ENCODE peak calls at places on chromosomes 6 and 20, in nine cellular contexts. U, A, B, W, I, S, G, T and L are unnamed samples.

GRCh38 chr6:150590448-150590847 is 9.2 kb upstream of the PLEKHG1 start:
- DNase-seq in U (no peak), A (no peak), B (no peak), W (no peak), I (no peak), S (no peak), G (no peak), T (no peak), L (peak)

GRCh38 chr6:12010635-12011275 is 1.4 kb upstream of the HIVEP1 start:
- DNase-seq in U (peak), A (peak), B (no peak), W (no peak), I (no peak), S (peak), G (peak), T (peak), L (peak)

GRCh38 chr20:45318386-45318939 is 10.4 kb upstream of the MATN4 start:
- DNase-seq in U (no peak), A (no peak), B (no peak), W (no peak), I (no peak), S (no peak), G (no peak), T (peak), L (no peak)

GRCh38 chr20:5767493-5768098 is 17.4 kb downstream of the SHLD1 start:
- DNase-seq in U (no peak), A (no peak), B (no peak), W (no peak), I (no peak), S (no peak), G (no peak), T (no peak), L (no peak)

GRCh38 chr6:100948381-100949133 is 67.4 kb upstream of the ASCC3 start:
- DNase-seq in U (no peak), A (no peak), B (peak), W (no peak), I (no peak), S (no peak), G (no peak), T (no peak), L (no peak)

GRCh38 chr6:97632392-97632791 is 349.4 kb upstream of the MMS22L start:
- DNase-seq in U (no peak), A (no peak), B (no peak), W (no peak), I (no peak), S (no peak), G (no peak), T (no peak), L (no peak)

GRCh38 chr6:17600527-17601388 is 656 bp downstream of the FAM8A1 start:
- DNase-seq in U (peak), A (peak), B (peak), W (peak), I (no peak), S (peak), G (peak), T (peak), L (peak)

GRCh38 chr6:45032426-45032825 is 295.7 kb upstream of the RUNX2 start:
- DNase-seq in U (no peak), A (no peak), B (no peak), W (no peak), I (no peak), S (no peak), G (no peak), T (no peak), L (no peak)

GRCh38 chr6:114200896-114201295 is 141.9 kb downstream of the HS3ST5 start:
- DNase-seq in U (no peak), A (no peak), B (no peak), W (no peak), I (no peak), S (no peak), G (no peak), T (no peak), L (no peak)

GRCh38 chr6:162251257-162251656 is 476.3 kb downstream of the PRKN start:
- DNase-seq in U (peak), A (peak), B (no peak), W (no peak), I (no peak), S (no peak), G (no peak), T (no peak), L (no peak)

GRCh38 chr6:28812778-28813569 is 110.8 kb downstream of the TRIM27 start:
- DNase-seq in U (no peak), A (no peak), B (no peak), W (no peak), I (no peak), S (no peak), G (no peak), T (no peak), L (no peak)

GRCh38 chr6:155412335-155412734 is 43.3 kb downstream of the NOX3 start:
- DNase-seq in U (no peak), A (no peak), B (peak), W (no peak), I (no peak), S (no peak), G (no peak), T (no peak), L (no peak)

GRCh38 chr6:14258695-14259655 is 141.4 kb downstream of the CD83 start:
- DNase-seq in U (no peak), A (no peak), B (no peak), W (no peak), I (no peak), S (no peak), G (no peak), T (no peak), L (no peak)

GRCh38 chr6:3884007-3884745 is 35.0 kb downstream of the FAM50B start:
- DNase-seq in U (peak), A (no peak), B (peak), W (peak), I (no peak), S (no peak), G (no peak), T (no peak), L (no peak)

GRCh38 chr20:2693996-2694471 is 1.5 kb downstream of the EBF4 start:
- DNase-seq in U (peak), A (peak), B (no peak), W (no peak), I (no peak), S (no peak), G (no peak), T (no peak), L (no peak)

GRCh38 chr20:25278636-25279361 is 30.9 kb downstream of the PYGB start:
- DNase-seq in U (no peak), A (no peak), B (no peak), W (no peak), I (no peak), S (no peak), G (peak), T (no peak), L (no peak)

GRCh38 chr20:57244221-57244585 is 22.2 kb downstream of the BMP7 start:
- DNase-seq in U (no peak), A (no peak), B (no peak), W (no peak), I (no peak), S (no peak), G (no peak), T (no peak), L (no peak)

GRCh38 chr6:44432227-44432626 is 44.7 kb downstream of the CDC5L start:
- DNase-seq in U (no peak), A (no peak), B (no peak), W (no peak), I (no peak), S (peak), G (no peak), T (no peak), L (no peak)

GRCh38 chr6:88179692-88180091 is 13.5 kb upstream of the CNR1 start:
- DNase-seq in U (no peak), A (peak), B (no peak), W (no peak), I (no peak), S (no peak), G (no peak), T (no peak), L (peak)

GRCh38 chr6:161418458-161418945 is 144.6 kb upstream of the AGPAT4 start:
- DNase-seq in U (peak), A (peak), B (peak), W (peak), I (no peak), S (peak), G (no peak), T (peak), L (peak)

GRCh38 chr6:137043710-137044365 is 927 bp downstream of the IL20RA start:
- DNase-seq in U (peak), A (peak), B (peak), W (peak), I (no peak), S (no peak), G (no peak), T (peak), L (no peak)

GRCh38 chr6:72140795-72141194 is 254.4 kb downstream of the RIMS1 start:
- DNase-seq in U (no peak), A (peak), B (no peak), W (no peak), I (no peak), S (no peak), G (no peak), T (no peak), L (peak)

GRCh38 chr6:57190140-57190539 is 18.0 kb downstream of the BAG2 start:
- DNase-seq in U (no peak), A (no peak), B (peak), W (peak), I (no peak), S (no peak), G (no peak), T (no peak), L (peak)

GRCh38 chr6:44058617-44059358 is 68.5 kb downstream of the MRPL14 start:
- DNase-seq in U (no peak), A (no peak), B (peak), W (peak), I (no peak), S (peak), G (peak), T (peak), L (no peak)

GRCh38 chr6:150347845-150348244 is 21.0 kb upstream of the IYD start:
- DNase-seq in U (no peak), A (no peak), B (no peak), W (no peak), I (no peak), S (no peak), G (no peak), T (no peak), L (peak)

GRCh38 chr6:166515072-166515810 is 71.2 kb downstream of the RAMACL start:
- DNase-seq in U (no peak), A (no peak), B (peak), W (peak), I (no peak), S (no peak), G (no peak), T (peak), L (peak)

GRCh38 chr6:111911428-111911827 is 38.2 kb upstream of the FYN start:
- DNase-seq in U (no peak), A (no peak), B (no peak), W (no peak), I (no peak), S (no peak), G (no peak), T (no peak), L (no peak)

GRCh38 chr20:17825949-17826843 is 126.4 kb downstream of the BANF2 start:
- DNase-seq in U (no peak), A (no peak), B (no peak), W (no peak), I (no peak), S (no peak), G (no peak), T (peak), L (no peak)

GRCh38 chr6:32153252-32153834 is 598 bp upstream of the PPT2 start:
- DNase-seq in U (no peak), A (peak), B (no peak), W (no peak), I (no peak), S (peak), G (peak), T (peak), L (no peak)

GRCh38 chr6:138231399-138231886 is 13.2 kb upstream of the PBOV1 start:
- DNase-seq in U (no peak), A (no peak), B (no peak), W (no peak), I (no peak), S (no peak), G (no peak), T (no peak), L (no peak)